ENCODE peak calls at places on chromosome 10, in four cellular contexts. One of them, this sample, is unnamed.

GRCh38 chr10:29974773-29975172 is 84.6 kb downstream of the JCAD start:
- DNase-seq in T follicular helper cell: no peak
- DNase-seq in amniotic stem cell: no peak
- DNase-seq in H54: no peak
- DNase-seq in this sample: no peak

GRCh38 chr10:132248455-132249231 is 59.1 kb downstream of the STK32C start:
- DNase-seq in T follicular helper cell: peak
- DNase-seq in amniotic stem cell: no peak
- DNase-seq in H54: no peak
- DNase-seq in this sample: peak

GRCh38 chr10:12539350-12540164 is 190.2 kb downstream of the CAMK1D start:
- DNase-seq in T follicular helper cell: no peak
- DNase-seq in amniotic stem cell: no peak
- DNase-seq in H54: no peak
- DNase-seq in this sample: no peak

GRCh38 chr10:22252801-22253577 is 35.2 kb upstream of the EBLN1 start:
- DNase-seq in T follicular helper cell: no peak
- DNase-seq in amniotic stem cell: no peak
- DNase-seq in H54: no peak
- DNase-seq in this sample: peak

GRCh38 chr10:71769279-71769823 is 4.0 kb downstream of the VSIR start:
- DNase-seq in T follicular helper cell: no peak
- DNase-seq in amniotic stem cell: no peak
- DNase-seq in H54: no peak
- DNase-seq in this sample: no peak

GRCh38 chr10:2888403-2889004 is 178.8 kb upstream of the PFKP start:
- DNase-seq in T follicular helper cell: no peak
- DNase-seq in amniotic stem cell: no peak
- DNase-seq in H54: no peak
- DNase-seq in this sample: no peak

GRCh38 chr10:4771554-4772201 is 54.3 kb upstream of the AKR1E2 start:
- DNase-seq in T follicular helper cell: no peak
- DNase-seq in amniotic stem cell: no peak
- DNase-seq in H54: no peak
- DNase-seq in this sample: no peak

GRCh38 chr10:59257224-59257623 is 80.8 kb downstream of the PHYHIPL start:
- DNase-seq in T follicular helper cell: no peak
- DNase-seq in amniotic stem cell: no peak
- DNase-seq in H54: no peak
- DNase-seq in this sample: no peak

GRCh38 chr10:119198438-119198837 is 8.9 kb upstream of the GRK5 start:
- DNase-seq in T follicular helper cell: no peak
- DNase-seq in amniotic stem cell: no peak
- DNase-seq in H54: no peak
- DNase-seq in this sample: peak

GRCh38 chr10:12774219-12774894 is 227.2 kb downstream of the CCDC3 start:
- DNase-seq in T follicular helper cell: no peak
- DNase-seq in amniotic stem cell: no peak
- DNase-seq in H54: no peak
- DNase-seq in this sample: no peak

GRCh38 chr10:15088428-15089261 is at the start of gene ACBD7:
- DNase-seq in T follicular helper cell: peak
- DNase-seq in amniotic stem cell: peak
- DNase-seq in H54: peak
- DNase-seq in this sample: peak

GRCh38 chr10:68603766-68604165 is 43.6 kb downstream of the TET1 start:
- DNase-seq in T follicular helper cell: no peak
- DNase-seq in amniotic stem cell: no peak
- DNase-seq in H54: no peak
- DNase-seq in this sample: no peak

GRCh38 chr10:121848082-121848481 is 79.7 kb downstream of the ATE1 start:
- DNase-seq in T follicular helper cell: no peak
- DNase-seq in amniotic stem cell: no peak
- DNase-seq in H54: no peak
- DNase-seq in this sample: no peak

GRCh38 chr10:124999433-125000365 is 57.8 kb downstream of the ZRANB1 start:
- DNase-seq in T follicular helper cell: no peak
- DNase-seq in amniotic stem cell: no peak
- DNase-seq in H54: no peak
- DNase-seq in this sample: no peak

GRCh38 chr10:131846224-131847101 is 54.3 kb upstream of the PPP2R2D start:
- DNase-seq in T follicular helper cell: no peak
- DNase-seq in amniotic stem cell: no peak
- DNase-seq in H54: no peak
- DNase-seq in this sample: no peak

GRCh38 chr10:116660860-116661259 is 40.1 kb downstream of the PNLIPRP2 start:
- DNase-seq in T follicular helper cell: no peak
- DNase-seq in amniotic stem cell: no peak
- DNase-seq in H54: no peak
- DNase-seq in this sample: no peak

GRCh38 chr10:43192824-43193223 is 54.6 kb downstream of the CSGALNACT2 start:
- DNase-seq in T follicular helper cell: no peak
- DNase-seq in amniotic stem cell: no peak
- DNase-seq in H54: no peak
- DNase-seq in this sample: no peak

GRCh38 chr10:63487990-63488389 is 22.2 kb upstream of the JMJD1C start:
- DNase-seq in T follicular helper cell: no peak
- DNase-seq in amniotic stem cell: no peak
- DNase-seq in H54: no peak
- DNase-seq in this sample: no peak

GRCh38 chr10:71708301-71708703 is 11.3 kb downstream of the C10orf105 start:
- DNase-seq in T follicular helper cell: peak
- DNase-seq in amniotic stem cell: no peak
- DNase-seq in H54: peak
- DNase-seq in this sample: peak

GRCh38 chr10:35447693-35448407 is 111.5 kb downstream of the CCNY start:
- DNase-seq in T follicular helper cell: peak
- DNase-seq in amniotic stem cell: no peak
- DNase-seq in H54: peak
- DNase-seq in this sample: peak

GRCh38 chr10:86953747-86954680 is 3.4 kb downstream of the MMRN2 start:
- DNase-seq in T follicular helper cell: no peak
- DNase-seq in amniotic stem cell: no peak
- DNase-seq in H54: no peak
- DNase-seq in this sample: peak

GRCh38 chr10:128739937-128740336 is 613.7 kb upstream of the MKI67 start:
- DNase-seq in T follicular helper cell: no peak
- DNase-seq in amniotic stem cell: no peak
- DNase-seq in H54: no peak
- DNase-seq in this sample: peak

GRCh38 chr10:12689893-12690292 is 311.6 kb downstream of the CCDC3 start:
- DNase-seq in T follicular helper cell: no peak
- DNase-seq in amniotic stem cell: no peak
- DNase-seq in H54: no peak
- DNase-seq in this sample: no peak

GRCh38 chr10:23556727-23557440 is 118.0 kb downstream of the OTUD1 start:
- DNase-seq in T follicular helper cell: no peak
- DNase-seq in amniotic stem cell: no peak
- DNase-seq in H54: peak
- DNase-seq in this sample: no peak

GRCh38 chr10:3754727-3755439 is 30.1 kb downstream of the KLF6 start:
- DNase-seq in T follicular helper cell: no peak
- DNase-seq in amniotic stem cell: peak
- DNase-seq in H54: peak
- DNase-seq in this sample: no peak

GRCh38 chr10:129411146-129411705 is 55.8 kb upstream of the MGMT start:
- DNase-seq in T follicular helper cell: no peak
- DNase-seq in amniotic stem cell: no peak
- DNase-seq in H54: no peak
- DNase-seq in this sample: no peak

GRCh38 chr10:108360187-108360586 is 1195.7 kb upstream of the SORCS1 start:
- DNase-seq in T follicular helper cell: no peak
- DNase-seq in amniotic stem cell: no peak
- DNase-seq in H54: no peak
- DNase-seq in this sample: no peak

GRCh38 chr10:8752146-8752843 is 697.8 kb downstream of the GATA3 start:
- DNase-seq in T follicular helper cell: no peak
- DNase-seq in amniotic stem cell: no peak
- DNase-seq in H54: no peak
- DNase-seq in this sample: no peak

GRCh38 chr10:45008524-45009161 is 7.9 kb downstream of the ZNF22 start:
- DNase-seq in T follicular helper cell: no peak
- DNase-seq in amniotic stem cell: peak
- DNase-seq in H54: peak
- DNase-seq in this sample: peak

GRCh38 chr10:7824251-7824650 is 5.9 kb downstream of the TAF3 start:
- DNase-seq in T follicular helper cell: no peak
- DNase-seq in amniotic stem cell: no peak
- DNase-seq in H54: no peak
- DNase-seq in this sample: no peak

GRCh38 chr10:88848499-88848898 is 3.1 kb downstream of the ANKRD22 start:
- DNase-seq in T follicular helper cell: no peak
- DNase-seq in amniotic stem cell: peak
- DNase-seq in H54: peak
- DNase-seq in this sample: no peak

GRCh38 chr10:1130226-1130625 is 74.0 kb downstream of the WDR37 start:
- DNase-seq in T follicular helper cell: no peak
- DNase-seq in amniotic stem cell: no peak
- DNase-seq in H54: no peak
- DNase-seq in this sample: no peak

GRCh38 chr10:73998623-73999622 is 1.0 kb downstream of the VCL start:
- DNase-seq in T follicular helper cell: no peak
- DNase-seq in amniotic stem cell: no peak
- DNase-seq in H54: peak
- DNase-seq in this sample: peak

GRCh38 chr10:44830022-44830421 is 81.1 kb upstream of the TMEM72 start:
- DNase-seq in T follicular helper cell: no peak
- DNase-seq in amniotic stem cell: no peak
- DNase-seq in H54: no peak
- DNase-seq in this sample: no peak

GRCh38 chr10:11164806-11165590 is 147.3 kb downstream of the CELF2 start:
- DNase-seq in T follicular helper cell: peak
- DNase-seq in amniotic stem cell: no peak
- DNase-seq in H54: peak
- DNase-seq in this sample: no peak

GRCh38 chr10:26437637-26438461 is at the start of gene APBB1IP:
- DNase-seq in T follicular helper cell: peak
- DNase-seq in amniotic stem cell: no peak
- DNase-seq in H54: no peak
- DNase-seq in this sample: no peak

GRCh38 chr10:57621466-57621865 is 646.2 kb downstream of the IPMK start:
- DNase-seq in T follicular helper cell: no peak
- DNase-seq in amniotic stem cell: no peak
- DNase-seq in H54: no peak
- DNase-seq in this sample: no peak

GRCh38 chr10:71073451-71074175 is 138.8 kb upstream of the UNC5B start:
- DNase-seq in T follicular helper cell: no peak
- DNase-seq in amniotic stem cell: no peak
- DNase-seq in H54: no peak
- DNase-seq in this sample: no peak

GRCh38 chr10:130233426-130233825 is 97.2 kb downstream of the GLRX3 start:
- DNase-seq in T follicular helper cell: no peak
- DNase-seq in amniotic stem cell: no peak
- DNase-seq in H54: no peak
- DNase-seq in this sample: no peak

GRCh38 chr10:66586897-66587679 is 338.7 kb upstream of the LRRTM3 start:
- DNase-seq in T follicular helper cell: no peak
- DNase-seq in amniotic stem cell: no peak
- DNase-seq in H54: no peak
- DNase-seq in this sample: no peak

This sample was measured in WERI-Rb-1.